ENCODE peak calls at places on chromosomes 11 and 22, in four cellular contexts. I is IMR-90, K is H9, Z is H1. A is an unnamed sample.

GRCh38 chr11:114099392-114100178 is 40.1 kb downstream of the ZBTB16 start:
- DNase-seq in I (no peak), Z (no peak), K (no peak), A (no peak)

GRCh38 chr11:116835791-116836647 is 1.4 kb downstream of the APOA1 start:
- DNase-seq in K (peak; percentile 93), I (peak; percentile 93), Z (peak; percentile 87), A (peak; percentile 96)

GRCh38 chr11:13297917-13298356 is 20.3 kb downstream of the BMAL1 start:
- DNase-seq in I (no peak), Z (no peak), K (no peak), A (no peak)

GRCh38 chr11:2142762-2143202 is 3.6 kb upstream of the IGF2 start:
- DNase-seq in I (peak; percentile 52), Z (no peak), K (no peak), A (no peak)

GRCh38 chr11:1039481-1040427 is 3.2 kb upstream of the MUC6 start:
- DNase-seq in I (no peak), Z (no peak), K (no peak), A (no peak)

GRCh38 chr11:78354741-78355705 is 62.6 kb downstream of the GAB2 start:
- DNase-seq in Z (no peak), I (no peak), K (no peak), A (peak; percentile 64)

GRCh38 chr11:127193916-127194315 is 193.3 kb upstream of the KIRREL3 start:
- DNase-seq in K (no peak), Z (no peak), I (no peak), A (peak; percentile 52)

GRCh38 chr11:36254739-36255138 is 34.5 kb downstream of the COMMD9 start:
- DNase-seq in K (no peak), Z (no peak), I (peak; percentile 36), A (no peak)

GRCh38 chr22:19546680-19547079 is 22.5 kb upstream of the CLDN5 start:
- DNase-seq in K (no peak), I (no peak), Z (no peak), A (no peak)

GRCh38 chr22:29816128-29816527 is 21.9 kb downstream of the ASCC2 start:
- DNase-seq in Z (no peak), K (no peak), I (no peak), A (no peak)

GRCh38 chr11:102254047-102254446 is 63.2 kb upstream of the BIRC3 start:
- DNase-seq in I (no peak), K (peak; percentile 47), Z (no peak), A (peak; percentile 73)

GRCh38 chr11:42709216-42709615 is 602.6 kb upstream of the API5 start:
- DNase-seq in K (no peak), Z (no peak), I (no peak), A (no peak)
- H3K56ac ChIP-seq in K (no peak overlapping the region), Z (no peak overlapping the region), I (no peak overlapping the region), A (no peak overlapping the region)

DNA sequence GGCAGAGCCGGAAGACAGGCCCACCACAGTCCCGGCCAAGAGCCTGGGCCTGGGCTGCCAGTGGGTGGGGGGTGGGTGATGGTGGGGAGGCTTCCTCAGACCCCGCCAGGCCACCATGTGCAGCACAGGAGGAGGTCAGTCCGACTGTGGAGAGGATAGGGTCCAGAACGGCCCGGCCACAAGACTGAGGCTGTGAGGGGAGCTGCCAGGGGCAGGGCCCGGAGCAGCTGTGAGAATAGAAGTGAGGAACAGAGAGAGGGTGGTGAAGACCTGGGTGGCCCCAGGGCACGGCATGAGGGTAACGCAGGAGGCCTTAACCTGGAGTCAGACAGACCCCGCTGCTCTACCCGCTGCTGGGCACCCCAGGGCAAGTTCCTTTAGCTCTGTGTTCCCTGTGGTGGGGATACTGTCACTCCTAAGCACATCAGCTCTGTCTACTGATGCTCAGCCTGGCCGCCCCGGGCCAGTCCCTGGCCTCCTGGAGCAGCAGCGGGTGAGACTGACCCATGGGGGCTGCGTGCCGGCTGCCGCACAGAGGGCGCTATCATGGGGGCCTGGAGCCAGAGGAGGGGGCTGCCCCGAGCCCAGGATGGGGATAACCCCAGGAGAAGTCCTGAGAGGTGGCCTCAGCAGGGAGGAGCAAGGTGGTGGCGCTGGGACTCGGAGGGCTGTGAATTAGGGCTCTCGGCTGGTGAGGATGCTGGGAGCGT is 1.7 kb downstream of the FERMT3 start:
- DNase-seq in Z (no peak), K (no peak), I (no peak), A (no peak)
- H3K4ac ChIP-seq in Z (no peak overlapping the region), K (no peak overlapping the region), I (peak overlapping the region; percentile 89), A (no peak overlapping the region)

DNA sequence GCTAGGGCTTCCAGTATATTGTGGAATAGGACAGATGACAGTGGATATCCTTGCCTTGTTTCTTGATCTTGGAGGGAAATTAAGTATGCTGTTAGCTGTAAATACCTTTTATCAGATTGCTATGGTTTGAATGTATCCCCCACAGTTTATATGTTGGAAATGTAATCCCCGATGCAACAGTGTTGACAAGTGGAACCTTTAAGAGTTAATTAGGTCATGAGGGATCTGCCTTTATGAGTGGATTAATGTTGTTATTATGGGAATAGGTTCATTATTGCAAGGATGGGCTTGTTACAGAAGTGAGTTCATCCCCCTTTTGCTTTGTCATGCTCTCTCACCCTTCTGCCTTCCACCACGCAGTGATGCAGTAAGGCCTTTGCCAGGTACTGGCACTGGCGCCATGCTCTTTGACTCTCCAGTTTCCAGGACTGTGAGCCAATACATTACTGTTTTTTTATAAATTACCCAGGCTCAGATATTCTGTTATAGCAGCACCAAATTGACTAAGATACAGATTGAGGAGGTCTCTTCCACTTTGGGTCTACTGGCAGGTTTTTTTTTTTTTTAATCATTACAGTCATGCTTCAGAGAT is 16.4 kb downstream of the CABIN1 start:
- DNase-seq in I (no peak), Z (no peak), K (no peak), A (no peak)
- H3K56ac ChIP-seq in I (no peak overlapping the region), Z (no peak overlapping the region), K (no peak overlapping the region), A (no peak overlapping the region)

GRCh38 chr22:37146507-37147180 is 3.1 kb downstream of the IL2RB start:
- DNase-seq in Z (no peak), K (no peak), I (no peak), A (no peak)

GRCh38 chr22:37147186-37147990 is 2.3 kb downstream of the IL2RB start:
- DNase-seq in K (no peak), I (no peak), Z (no peak), A (no peak)

GRCh38 chr22:37148031-37148651 is 1.6 kb downstream of the IL2RB start:
- DNase-seq in I (no peak), K (no peak), Z (no peak), A (no peak)

GRCh38 chr22:37150701-37151100 is 985 bp upstream of the IL2RB start:
- DNase-seq in Z (no peak), K (no peak), I (no peak), A (no peak)

GRCh38 chr22:37148742-37149665 is 712 bp downstream of the IL2RB start:
- DNase-seq in I (no peak), Z (no peak), K (no peak), A (no peak)
- H3K4ac ChIP-seq in I (no peak overlapping the region), Z (no peak overlapping the region), K (no peak overlapping the region), A (no peak overlapping the region)

A was measured in mesendoderm.